ENCODE peak calls at places on chromosome 14, in six cellular contexts. One of them, this sample, is unnamed. For H3K4me1 and H3K27me3, the result is how much of the 10 kb centered on the place peaks cover.

GRCh38 chr14:100065161-100065871 is at the start of gene EVL:
- DNase-seq in left lung: peak
- DNase-seq in gastrocnemius medialis: no peak
- DNase-seq in endodermal cell: no peak
- DNase-seq in body of pancreas: peak
- DNase-seq in neuronal stem cell: no peak
- DNase-seq in this sample: no peak

GRCh38 chr14:101005447-101005846 is 101.9 kb upstream of the RTL1 start:
- DNase-seq in left lung: no peak
- DNase-seq in gastrocnemius medialis: no peak
- DNase-seq in endodermal cell: peak
- DNase-seq in body of pancreas: no peak
- DNase-seq in neuronal stem cell: no peak
- DNase-seq in this sample: no peak

GRCh38 chr14:100339757-100340453 is 16.8 kb downstream of the SLC25A47 start:
- DNase-seq in left lung: no peak
- DNase-seq in gastrocnemius medialis: no peak
- DNase-seq in endodermal cell: no peak
- DNase-seq in body of pancreas: no peak
- DNase-seq in neuronal stem cell: no peak
- DNase-seq in this sample: no peak

GRCh38 chr14:57962293-57962996 is 96.6 kb upstream of the SLC35F4 start:
- DNase-seq in left lung: no peak
- DNase-seq in gastrocnemius medialis: no peak
- DNase-seq in endodermal cell: peak
- DNase-seq in body of pancreas: no peak
- DNase-seq in neuronal stem cell: peak
- DNase-seq in this sample: peak

GRCh38 chr14:38900887-38901286 is 202.1 kb downstream of the SEC23A start:
- DNase-seq in left lung: no peak
- DNase-seq in gastrocnemius medialis: no peak
- DNase-seq in endodermal cell: no peak
- DNase-seq in body of pancreas: no peak
- DNase-seq in neuronal stem cell: no peak
- DNase-seq in this sample: no peak

GRCh38 chr14:93132472-93133065 is 16.8 kb upstream of the ITPK1 start:
- DNase-seq in left lung: no peak
- DNase-seq in gastrocnemius medialis: no peak
- DNase-seq in endodermal cell: peak
- DNase-seq in body of pancreas: peak
- DNase-seq in neuronal stem cell: no peak
- DNase-seq in this sample: no peak

GRCh38 chr14:72521968-72522741 is 371.7 kb downstream of the DPF3 start:
- DNase-seq in left lung: no peak
- DNase-seq in gastrocnemius medialis: no peak
- DNase-seq in endodermal cell: no peak
- DNase-seq in body of pancreas: no peak
- DNase-seq in neuronal stem cell: no peak
- DNase-seq in this sample: no peak

GRCh38 chr14:77003960-77004710 is 24.4 kb downstream of the IRF2BPL start:
- DNase-seq in left lung: no peak
- DNase-seq in gastrocnemius medialis: no peak
- DNase-seq in endodermal cell: peak
- DNase-seq in body of pancreas: peak
- DNase-seq in neuronal stem cell: no peak
- DNase-seq in this sample: no peak

GRCh38 chr14:61126083-61126962 is 145.3 kb downstream of the SLC38A6 start:
- DNase-seq in left lung: no peak
- DNase-seq in gastrocnemius medialis: peak
- DNase-seq in endodermal cell: no peak
- DNase-seq in body of pancreas: no peak
- DNase-seq in neuronal stem cell: no peak
- DNase-seq in this sample: no peak

GRCh38 chr14:65333926-65334687 is 78.4 kb upstream of the FUT8 start:
- DNase-seq in left lung: no peak
- DNase-seq in gastrocnemius medialis: no peak
- DNase-seq in endodermal cell: peak
- DNase-seq in body of pancreas: peak
- DNase-seq in neuronal stem cell: no peak
- DNase-seq in this sample: peak

GRCh38 chr14:101731187-101732080 is 30.1 kb upstream of the PPP2R5C start:
- DNase-seq in left lung: peak
- DNase-seq in gastrocnemius medialis: no peak
- DNase-seq in endodermal cell: peak
- DNase-seq in body of pancreas: peak
- DNase-seq in neuronal stem cell: no peak
- DNase-seq in this sample: no peak

GRCh38 chr14:96761066-96761465 is 36.1 kb upstream of the VRK1 start:
- DNase-seq in left lung: no peak
- DNase-seq in gastrocnemius medialis: no peak
- DNase-seq in endodermal cell: no peak
- DNase-seq in body of pancreas: no peak
- DNase-seq in neuronal stem cell: no peak
- DNase-seq in this sample: no peak

GRCh38 chr14:94356379-94357056 is 31.9 kb downstream of the SERPINA1 start:
- DNase-seq in left lung: no peak
- DNase-seq in gastrocnemius medialis: no peak
- DNase-seq in endodermal cell: no peak
- DNase-seq in body of pancreas: no peak
- DNase-seq in neuronal stem cell: no peak
- DNase-seq in this sample: no peak

GRCh38 chr14:93759781-93760307 is 28.4 kb downstream of the PRIMA1 start:
- DNase-seq in left lung: no peak
- DNase-seq in gastrocnemius medialis: peak
- DNase-seq in endodermal cell: no peak
- DNase-seq in body of pancreas: no peak
- DNase-seq in neuronal stem cell: no peak
- DNase-seq in this sample: no peak

GRCh38 chr14:92501891-92502351 is 11.7 kb upstream of the RIN3 start:
- DNase-seq in left lung: no peak
- DNase-seq in gastrocnemius medialis: no peak
- DNase-seq in endodermal cell: peak
- DNase-seq in body of pancreas: no peak
- DNase-seq in neuronal stem cell: no peak
- DNase-seq in this sample: no peak

GRCh38 chr14:102474934-102475333 is 34.6 kb downstream of the ANKRD9 start:
- DNase-seq in left lung: peak
- DNase-seq in gastrocnemius medialis: peak
- DNase-seq in endodermal cell: no peak
- DNase-seq in body of pancreas: peak
- DNase-seq in neuronal stem cell: no peak
- DNase-seq in this sample: no peak

GRCh38 chr14:68807148-68807600 is 14.3 kb upstream of the ZFP36L1 start:
- DNase-seq in left lung: no peak
- DNase-seq in gastrocnemius medialis: no peak
- DNase-seq in endodermal cell: peak
- DNase-seq in body of pancreas: peak
- DNase-seq in neuronal stem cell: no peak
- DNase-seq in this sample: no peak

GRCh38 chr14:44963775-44964380 is 1.9 kb downstream of the TOGARAM1 start:
- DNase-seq in left lung: no peak
- DNase-seq in gastrocnemius medialis: no peak
- DNase-seq in endodermal cell: peak
- DNase-seq in body of pancreas: no peak
- DNase-seq in neuronal stem cell: no peak
- DNase-seq in this sample: peak

GRCh38 chr14:36517242-36518030 is 2.6 kb downstream of the NKX2-1 start:
- DNase-seq in left lung: peak
- DNase-seq in gastrocnemius medialis: no peak
- DNase-seq in endodermal cell: peak
- DNase-seq in body of pancreas: no peak
- DNase-seq in neuronal stem cell: no peak
- DNase-seq in this sample: no peak

GRCh38 chr14:62546862-62547474 is 498.3 kb downstream of the KCNH5 start:
- DNase-seq in left lung: no peak
- DNase-seq in gastrocnemius medialis: no peak
- DNase-seq in endodermal cell: peak
- DNase-seq in body of pancreas: no peak
- DNase-seq in neuronal stem cell: no peak
- DNase-seq in this sample: no peak

GRCh38 chr14:68018598-68018997 is 199.0 kb downstream of the RAD51B start:
- DNase-seq in left lung: no peak
- DNase-seq in gastrocnemius medialis: no peak
- DNase-seq in endodermal cell: no peak
- DNase-seq in body of pancreas: no peak
- DNase-seq in neuronal stem cell: no peak
- DNase-seq in this sample: no peak

GRCh38 chr14:76955575-76956252 is 72.8 kb downstream of the IRF2BPL start:
- DNase-seq in left lung: no peak
- DNase-seq in gastrocnemius medialis: peak
- DNase-seq in endodermal cell: peak
- DNase-seq in body of pancreas: peak
- DNase-seq in neuronal stem cell: no peak
- DNase-seq in this sample: peak

GRCh38 chr14:40870252-40870651 is 736.4 kb upstream of the LRFN5 start:
- DNase-seq in left lung: no peak
- DNase-seq in gastrocnemius medialis: no peak
- DNase-seq in endodermal cell: no peak
- DNase-seq in body of pancreas: no peak
- DNase-seq in neuronal stem cell: no peak
- DNase-seq in this sample: no peak

DNA sequence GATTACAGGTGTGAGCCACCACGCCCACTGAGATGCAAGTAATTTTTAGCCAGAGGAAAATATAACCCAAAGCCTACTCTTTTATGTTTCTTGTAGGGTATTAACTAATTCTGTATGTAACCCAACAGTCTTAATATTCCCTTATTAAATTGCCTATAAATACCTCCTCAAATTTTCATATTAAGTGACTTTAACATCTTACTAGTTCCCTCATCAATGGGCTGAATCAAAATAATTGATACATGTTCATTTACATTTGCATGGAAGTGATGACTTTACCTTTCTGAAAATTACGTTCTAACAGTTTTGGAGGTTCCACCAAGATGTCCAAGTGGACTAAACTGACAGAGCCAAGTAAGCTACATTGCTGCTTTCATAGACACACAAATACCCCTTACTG is 3.1 kb downstream of the SOS2 start:
- DNase-seq in left lung: no peak
- DNase-seq in gastrocnemius medialis: no peak
- DNase-seq in endodermal cell: no peak
- DNase-seq in body of pancreas: no peak
- DNase-seq in neuronal stem cell: no peak
- DNase-seq in this sample: no peak
- H3K4me3 ChIP-seq in left lung: no peak
- H3K4me3 ChIP-seq in gastrocnemius medialis: no peak
- H3K4me3 ChIP-seq in endodermal cell: peak
- H3K4me3 ChIP-seq in body of pancreas: no peak
- H3K4me3 ChIP-seq in neuronal stem cell: no peak
- H3K4me3 ChIP-seq in this sample: no peak

GRCh38 chr14:54172562-54172961 is 215.9 kb upstream of the BMP4 start:
- DNase-seq in left lung: no peak
- DNase-seq in gastrocnemius medialis: no peak
- DNase-seq in endodermal cell: no peak
- DNase-seq in body of pancreas: no peak
- DNase-seq in neuronal stem cell: no peak
- DNase-seq in this sample: no peak

GRCh38 chr14:54173782-54174181 is 217.2 kb upstream of the BMP4 start:
- DNase-seq in left lung: no peak
- DNase-seq in gastrocnemius medialis: no peak
- DNase-seq in endodermal cell: no peak
- DNase-seq in body of pancreas: no peak
- DNase-seq in neuronal stem cell: no peak
- DNase-seq in this sample: no peak

GRCh38 chr14:54172114-54172513 is 215.5 kb upstream of the BMP4 start:
- DNase-seq in left lung: no peak
- DNase-seq in gastrocnemius medialis: no peak
- DNase-seq in endodermal cell: no peak
- DNase-seq in body of pancreas: no peak
- DNase-seq in neuronal stem cell: no peak
- DNase-seq in this sample: no peak

GRCh38 chr14:54175298-54175942 is 218.8 kb upstream of the BMP4 start:
- DNase-seq in left lung: no peak
- DNase-seq in gastrocnemius medialis: peak
- DNase-seq in endodermal cell: peak
- DNase-seq in body of pancreas: peak
- DNase-seq in neuronal stem cell: peak
- DNase-seq in this sample: peak

DNA sequence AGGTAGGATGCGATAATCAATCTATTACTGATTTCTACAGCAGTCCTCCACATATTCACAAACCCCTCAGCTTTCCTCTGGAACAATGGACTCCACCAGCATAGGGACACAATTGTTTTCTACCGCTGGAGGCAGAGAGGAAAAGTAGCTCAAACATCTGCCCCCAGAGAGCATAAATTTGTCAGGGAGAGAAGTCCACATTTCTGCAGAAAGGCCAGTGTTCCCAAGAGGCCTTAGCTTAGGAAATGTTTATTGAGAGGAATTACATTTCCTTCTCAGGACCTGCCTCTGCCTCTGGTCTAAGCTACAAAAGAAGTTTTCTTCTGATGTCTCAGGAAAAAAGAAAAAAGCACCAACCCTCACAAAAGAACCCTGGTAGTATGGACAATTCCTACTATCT is 217.8 kb upstream of the BMP4 start:
- DNase-seq in left lung: no peak
- DNase-seq in gastrocnemius medialis: no peak
- DNase-seq in endodermal cell: no peak
- DNase-seq in body of pancreas: no peak
- DNase-seq in neuronal stem cell: no peak
- DNase-seq in this sample: no peak
- H3K4me1 ChIP-seq in left lung: under half
- H3K4me1 ChIP-seq in gastrocnemius medialis: under half
- H3K4me1 ChIP-seq in endodermal cell: under half
- H3K4me1 ChIP-seq in body of pancreas: under half
- H3K4me1 ChIP-seq in neuronal stem cell: under half
- H3K4me1 ChIP-seq in this sample: under half

GRCh38 chr14:50829472-50830043 is 1.4 kb downstream of the NIN start:
- DNase-seq in left lung: no peak
- DNase-seq in gastrocnemius medialis: no peak
- DNase-seq in endodermal cell: no peak
- DNase-seq in body of pancreas: no peak
- DNase-seq in neuronal stem cell: no peak
- DNase-seq in this sample: peak
- H3K27me3 ChIP-seq in left lung: under half
- H3K27me3 ChIP-seq in gastrocnemius medialis: under half
- H3K27me3 ChIP-seq in endodermal cell: half or more
- H3K27me3 ChIP-seq in body of pancreas: under half
- H3K27me3 ChIP-seq in neuronal stem cell: under half
- H3K27me3 ChIP-seq in this sample: under half

GRCh38 chr14:71324767-71325272 is 417.6 kb downstream of the PCNX1 start:
- DNase-seq in left lung: no peak
- DNase-seq in gastrocnemius medialis: no peak
- DNase-seq in endodermal cell: peak
- DNase-seq in body of pancreas: no peak
- DNase-seq in neuronal stem cell: no peak
- DNase-seq in this sample: no peak

GRCh38 chr14:71320734-71321555 is 413.7 kb downstream of the PCNX1 start:
- DNase-seq in left lung: peak
- DNase-seq in gastrocnemius medialis: no peak
- DNase-seq in endodermal cell: peak
- DNase-seq in body of pancreas: peak
- DNase-seq in neuronal stem cell: peak
- DNase-seq in this sample: peak

GRCh38 chr14:71320107-71320733 is 413.0 kb downstream of the PCNX1 start:
- DNase-seq in left lung: peak
- DNase-seq in gastrocnemius medialis: peak
- DNase-seq in endodermal cell: peak
- DNase-seq in body of pancreas: peak
- DNase-seq in neuronal stem cell: peak
- DNase-seq in this sample: peak

GRCh38 chr14:71321556-71322315 is 414.5 kb downstream of the PCNX1 start:
- DNase-seq in left lung: no peak
- DNase-seq in gastrocnemius medialis: no peak
- DNase-seq in endodermal cell: peak
- DNase-seq in body of pancreas: peak
- DNase-seq in neuronal stem cell: peak
- DNase-seq in this sample: peak

GRCh38 chr14:71322660-71323250 is 415.5 kb downstream of the PCNX1 start:
- DNase-seq in left lung: no peak
- DNase-seq in gastrocnemius medialis: no peak
- DNase-seq in endodermal cell: no peak
- DNase-seq in body of pancreas: no peak
- DNase-seq in neuronal stem cell: no peak
- DNase-seq in this sample: peak
- H3K4me3 ChIP-seq in left lung: no peak
- H3K4me3 ChIP-seq in gastrocnemius medialis: no peak
- H3K4me3 ChIP-seq in endodermal cell: peak
- H3K4me3 ChIP-seq in body of pancreas: no peak
- H3K4me3 ChIP-seq in neuronal stem cell: no peak
- H3K4me3 ChIP-seq in this sample: no peak